ENCODE peak calls at places on chromosomes 11 and 22, in four cellular contexts. Z is SK-N-SH, H is K562, B is HepG2. D is an unnamed sample.

GRCh38 chr11:27473017-27473406 is 422 bp upstream of the LGR4 start:
- DNase-seq in B (no peak), H (no peak), Z (no peak), D (no peak)

GRCh38 chr11:645536-645935 is 8.5 kb downstream of the DRD4 start:
- DNase-seq in B (no peak), Z (no peak), H (no peak), D (no peak)

GRCh38 chr22:49152146-49152929 is 675.3 kb downstream of the BRD1 start:
- DNase-seq in B (no peak), Z (peak; percentile 52), H (peak; percentile 11), D (peak; percentile 54)

GRCh38 chr22:40875111-40875510 is 13.2 kb upstream of the DNAJB7 start:
- DNase-seq in B (no peak), H (no peak), Z (no peak), D (no peak)

GRCh38 chr22:49209452-49210195 is 618.0 kb downstream of the BRD1 start:
- DNase-seq in B (peak; percentile 78), Z (peak; percentile 54), H (no peak), D (peak; percentile 13)

GRCh38 chr11:94131363-94132115 is 2.9 kb downstream of the PANX1 start:
- DNase-seq in Z (peak; percentile 44), B (no peak), H (no peak), D (no peak)

GRCh38 chr22:23233746-23234408 is 53.6 kb downstream of the BCR start:
- DNase-seq in H (peak; percentile 63), B (no peak), Z (peak; percentile 69), D (no peak)

GRCh38 chr11:22787565-22788162 is 41.9 kb downstream of the SVIP start:
- DNase-seq in H (peak; percentile 29), B (peak; percentile 45), Z (peak; percentile 46), D (no peak)

GRCh38 chr22:39434243-39434653 is 22.6 kb upstream of the MGAT3 start:
- DNase-seq in Z (no peak), B (no peak), H (no peak), D (no peak)

GRCh38 chr11:64892411-64892831 is 14.0 kb upstream of the EHD1 start:
- DNase-seq in Z (no peak), H (no peak), B (no peak), D (no peak)

GRCh38 chr11:68373189-68373809 is 60.9 kb downstream of the LRP5 start:
- DNase-seq in B (no peak), Z (peak; percentile 94), H (no peak), D (no peak)

GRCh38 chr22:26406118-26406517 is 22.9 kb upstream of the ASPHD2 start:
- DNase-seq in B (no peak), H (no peak), Z (no peak), D (no peak)
- TF ChIP-seq FOXJ3 in B (no peak), H (no peak), Z (no peak), D (no peak)

GRCh38 chr22:43044402-43044801 is 29.5 kb upstream of the PACSIN2 start:
- DNase-seq in H (no peak), B (no peak), Z (no peak), D (no peak)
- TF ChIP-seq FOXJ3 in H (no peak), B (no peak), Z (no peak), D (no peak)

GRCh38 chr11:119663279-119663678 is 65.7 kb downstream of the NECTIN1 start:
- DNase-seq in H (no peak), B (peak; percentile 53), Z (no peak), D (no peak)

GRCh38 chr11:119666463-119667131 is 62.4 kb downstream of the NECTIN1 start:
- DNase-seq in B (peak; percentile 63), Z (peak; percentile 92), H (peak; percentile 83), D (peak; percentile 88)

GRCh38 chr11:119666061-119666460 is 62.9 kb downstream of the NECTIN1 start:
- DNase-seq in Z (no peak), H (no peak), B (no peak), D (no peak)

GRCh38 chr11:119664701-119665420 is 64.1 kb downstream of the NECTIN1 start:
- DNase-seq in B (no peak), Z (no peak), H (no peak), D (no peak)

GRCh38 chr11:119664063-119664572 is 64.9 kb downstream of the NECTIN1 start:
- DNase-seq in H (no peak), B (peak; percentile 89), Z (no peak), D (peak; percentile 61)
- TF ChIP-seq FOXJ3 in H (no peak), B (peak; percentile 23), Z (no peak), D (no peak)

DNA sequence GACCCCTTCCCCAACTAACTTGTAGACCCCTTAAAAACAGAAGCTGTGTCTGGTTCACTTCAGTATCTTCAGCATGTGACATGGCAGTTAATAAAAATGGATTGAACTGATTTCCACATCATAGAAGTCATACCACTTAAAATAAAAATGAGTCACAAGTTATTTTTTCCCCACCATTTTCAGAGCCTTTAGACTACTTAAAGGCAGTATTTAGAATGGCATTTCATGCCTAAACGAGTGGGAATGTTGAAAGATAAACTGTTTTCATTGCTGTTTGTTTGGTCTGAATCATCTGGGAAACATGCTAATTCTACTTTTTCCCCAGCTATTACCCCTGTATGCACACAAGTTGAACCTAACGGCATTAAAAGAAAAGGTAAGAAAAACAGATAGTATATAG is 324.0 kb downstream of the RAB38 start:
- DNase-seq in B (no peak), Z (no peak), H (no peak), D (no peak)
- TF ChIP-seq FOXJ3 in B (no peak), Z (no peak), H (no peak), D (no peak)